ENCODE peak calls at places on chromosomes 7 and 10, in ten cellular contexts. M, D, G, E, N, O, A, P, K and W are unnamed samples.

GRCh38 chr10:60963441-60964256 is 19.7 kb upstream of the RHOBTB1 start:
- DNase-seq in G (no peak), N (no peak), A (no peak), P (no peak), E (no peak), D (no peak), M (no peak), K (no peak), O (no peak), W (no peak)

GRCh38 chr7:24692592-24692991 is 64.7 kb downstream of the GSDME start:
- DNase-seq in O (no peak), A (no peak), E (no peak), K (no peak), M (no peak), N (no peak), P (no peak), D (no peak), G (no peak), W (no peak)

GRCh38 chr7:129664029-129665012 is 52.8 kb downstream of the NRF1 start:
- DNase-seq in N (no peak), A (peak; percentile 48), O (peak; percentile 5), E (no peak), P (no peak), M (no peak), D (peak; percentile 50), G (peak; percentile 12), K (no peak), W (peak; percentile 59)

GRCh38 chr10:88932539-88933256 is 19.9 kb downstream of the ACTA2 start:
- DNase-seq in D (peak; percentile 83), N (peak; percentile 53), O (peak; percentile 44), A (peak; percentile 76), G (peak; percentile 87), E (no peak), K (peak; percentile 25), M (peak; percentile 15), P (peak; percentile 57), W (peak; percentile 77)

GRCh38 chr7:80277434-80278427 is 143.1 kb downstream of the GNAI1 start:
- DNase-seq in A (no peak), G (no peak), K (no peak), M (no peak), N (no peak), O (no peak), E (no peak), P (no peak), D (no peak), W (peak; percentile 45)

GRCh38 chr10:100895346-100895745 is 17.4 kb upstream of the SLF2 start:
- DNase-seq in E (no peak), D (no peak), N (no peak), P (no peak), O (no peak), A (no peak), M (no peak), K (no peak), G (no peak), W (no peak)

GRCh38 chr7:81956520-81956919 is 186.7 kb upstream of the HGF start:
- DNase-seq in N (no peak), G (peak; percentile 81), D (no peak), M (no peak), K (no peak), A (peak; percentile 54), E (no peak), P (no peak), O (no peak), W (peak; percentile 21)

GRCh38 chr10:121455377-121455776 is 142.9 kb downstream of the FGFR2 start:
- DNase-seq in D (no peak), N (no peak), E (no peak), K (no peak), M (no peak), O (no peak), A (no peak), G (no peak), P (no peak), W (no peak)

GRCh38 chr10:58741673-58742072 is 229.0 kb downstream of the BICC1 start:
- DNase-seq in G (no peak), P (no peak), O (no peak), M (no peak), E (no peak), D (no peak), K (no peak), A (no peak), N (no peak), W (no peak)

GRCh38 chr10:110016037-110016436 is 8.3 kb downstream of the ADD3 start:
- DNase-seq in A (peak; percentile 23), O (no peak), G (peak; percentile 51), K (no peak), D (no peak), P (no peak), E (no peak), N (peak; percentile 30), M (no peak), W (no peak)

GRCh38 chr10:60425392-60426110 is 35.9 kb upstream of the ANK3 start:
- DNase-seq in E (no peak), O (no peak), N (no peak), G (no peak), D (peak; percentile 29), A (no peak), P (no peak), M (no peak), K (no peak), W (no peak)

GRCh38 chr10:77664018-77664417 is 26.4 kb upstream of the KCNMA1 start:
- DNase-seq in P (no peak), D (no peak), E (no peak), G (no peak), N (no peak), A (no peak), K (no peak), O (no peak), M (no peak), W (no peak)